ENCODE peak calls at places on chromosomes 16 and 17, in eight cellular contexts. Y is LHCN-M2; W is Calu3; R is WTC11; A is effector memory CD4-positive, alpha-beta T cell; I is neural crest cell; S is retina; K is stimulated activated CD8-positive, alpha-beta memory T cell treated with anti-CD3 and anti-CD28 coated beads, Interleukin-4, amount 100 ng/mL, for 4 hours. C is an unnamed sample.
A peak's percentile ranks its signal among the peaks of the same experiment; 100 is the strongest.

GRCh38 chr17:42518046-42518754 is 17.8 kb upstream of the NAGLU start:
- DNase-seq in Y (peak; percentile 99), W (peak; percentile 85), R (no peak), A (no peak), I (no peak), S (no peak), K (no peak), C (no peak)

GRCh38 chr17:80051681-80052080 is 15.2 kb downstream of the CCDC40 start:
- DNase-seq in Y (no peak), W (no peak), R (no peak), A (no peak), I (no peak), S (no peak), K (no peak), C (no peak)

GRCh38 chr17:48611213-48611612 is 396 bp upstream of the HOXB7 start:
- DNase-seq in Y (peak; percentile 52), W (no peak), R (no peak), A (no peak), I (no peak), S (no peak), K (no peak), C (no peak)

GRCh38 chr16:57169327-57169726 is 16.5 kb downstream of the PSME3IP1 start:
- DNase-seq in Y (no peak), W (no peak), R (no peak), A (no peak), I (no peak), S (no peak), K (no peak), C (no peak)

GRCh38 chr16:79316004-79316458 is 284.5 kb downstream of the MAF start:
- DNase-seq in Y (no peak), W (no peak), R (no peak), A (no peak), I (no peak), S (no peak), K (peak; percentile 21), C (no peak)

GRCh38 chr16:15604460-15605390 is 38.2 kb downstream of the MARF1 start:
- DNase-seq in Y (no peak), W (no peak), R (no peak), A (no peak), I (no peak), S (no peak), K (no peak), C (no peak)

GRCh38 chr16:4347765-4348509 is 3.2 kb downstream of the PAM16 start:
- DNase-seq in Y (no peak), W (no peak), R (no peak), A (no peak), I (no peak), S (no peak), K (no peak), C (no peak)

GRCh38 chr16:2256531-2257140 is 5.2 kb upstream of the ECI1 start:
- DNase-seq in Y (no peak), W (no peak), R (no peak), A (no peak), I (no peak), S (no peak), K (no peak), C (no peak)

GRCh38 chr16:69563605-69564580 is 1.9 kb upstream of the NFAT5 start:
- DNase-seq in Y (peak; percentile 9), W (peak; percentile 8), R (no peak), A (peak; percentile 49), I (peak; percentile 3), S (peak; percentile 39), K (peak; percentile 46), C (no peak)

GRCh38 chr17:78490156-78490555 is 87.0 kb downstream of the DNAH17 start:
- DNase-seq in Y (no peak), W (no peak), R (no peak), A (no peak), I (no peak), S (no peak), K (no peak), C (no peak)

GRCh38 chr17:59436900-59437299 is 105.4 kb downstream of the YPEL2 start:
- DNase-seq in Y (no peak), W (no peak), R (no peak), A (no peak), I (no peak), S (no peak), K (no peak), C (no peak)

GRCh38 chr17:77037943-77038342 is 102.8 kb upstream of the SEC14L1 start:
- DNase-seq in Y (no peak), W (no peak), R (no peak), A (no peak), I (no peak), S (no peak), K (no peak), C (no peak)

GRCh38 chr17:75652934-75653549 is 13.9 kb downstream of the RECQL5 start:
- DNase-seq in Y (peak; percentile 20), W (peak; percentile 63), R (peak; percentile 76), A (no peak), I (peak; percentile 50), S (peak; percentile 38), K (no peak), C (no peak)

GRCh38 chr17:1347681-1348318 is 52.2 kb downstream of the YWHAE start:
- DNase-seq in Y (peak; percentile 29), W (no peak), R (no peak), A (no peak), I (no peak), S (no peak), K (no peak), C (no peak)

GRCh38 chr17:53950207-53950857 is 127.6 kb downstream of the KIF2B start:
- DNase-seq in Y (no peak), W (peak; percentile 4), R (peak; percentile 37), A (no peak), I (no peak), S (no peak), K (no peak), C (no peak)

GRCh38 chr16:84514874-84515835 is 10.7 kb upstream of the MEAK7 start:
- DNase-seq in Y (no peak), W (no peak), R (no peak), A (peak; percentile 74), I (no peak), S (no peak), K (peak; percentile 65), C (no peak)

GRCh38 chr17:77253611-77254051 is 112.9 kb downstream of the SEC14L1 start:
- DNase-seq in Y (no peak), W (no peak), R (no peak), A (no peak), I (no peak), S (no peak), K (no peak), C (no peak)

GRCh38 chr17:57518587-57519118 is 226.4 kb downstream of the CCDC182 start:
- DNase-seq in Y (peak; percentile 59), W (no peak), R (no peak), A (no peak), I (no peak), S (peak; percentile 84), K (no peak), C (no peak)

GRCh38 chr16:86764551-86764950 is 186.2 kb downstream of the FOXL1 start:
- DNase-seq in Y (no peak), W (no peak), R (no peak), A (no peak), I (no peak), S (no peak), K (no peak), C (no peak)

GRCh38 chr16:20868890-20869289 is 31.3 kb downstream of the DCUN1D3 start:
- DNase-seq in Y (peak; percentile 76), W (peak; percentile 62), R (no peak), A (no peak), I (no peak), S (no peak), K (no peak), C (no peak)

GRCh38 chr17:36816214-36816613 is 121.1 kb upstream of the LHX1 start:
- DNase-seq in Y (no peak), W (no peak), R (no peak), A (no peak), I (no peak), S (no peak), K (no peak), C (no peak)

GRCh38 chr16:75632857-75633256 is 9.8 kb upstream of the ADAT1 start:
- DNase-seq in Y (no peak), W (no peak), R (no peak), A (no peak), I (no peak), S (no peak), K (no peak), C (no peak)

GRCh38 chr16:52498640-52499039 is 48.3 kb downstream of the TOX3 start:
- DNase-seq in Y (no peak), W (peak; percentile 53), R (peak; percentile 28), A (no peak), I (peak; percentile 4), S (peak; percentile 36), K (no peak), C (no peak)

C was measured in progenitor cell of endocrine pancreas.